ENCODE peak calls at places on chromosomes 13 and 19, in ten cellular contexts. E is left lung, J is nephron progenitor cell, O is esophagus muscularis mucosa, P is suprapubic skin, U is astrocyte of the spinal cord, M is astrocyte of the cerebellum, R is neural crest cell, K is progenitor cell of endocrine pancreas, S is IMR-90. I is an unnamed sample.

GRCh38 chr13:79936368-79937136 is 404.4 kb downstream of the SPRY2 start:
- DNase-seq in P (no peak), R (no peak), J (no peak), M (peak; percentile 99), U (peak; percentile 100), E (no peak), K (no peak), S (peak; percentile 100), O (no peak), I (no peak)

GRCh38 chr13:94435604-94436226 is 43.8 kb downstream of the DCT start:
- DNase-seq in K (no peak), E (no peak), O (peak; percentile 14), M (peak; percentile 55), U (peak; percentile 67), J (no peak), S (peak; percentile 58), R (no peak), P (no peak), I (peak; percentile 41)

GRCh38 chr19:38647966-38648788 is 728 bp downstream of the ACTN4 start:
- DNase-seq in R (no peak), M (no peak), S (no peak), O (no peak), U (no peak), J (no peak), K (no peak), P (no peak), E (no peak), I (no peak)

GRCh38 chr19:29878973-29879654 is 62.9 kb upstream of the URI1 start:
- DNase-seq in S (peak; percentile 10), U (no peak), K (no peak), M (no peak), P (no peak), E (no peak), J (no peak), R (no peak), O (no peak), I (no peak)

GRCh38 chr19:16297575-16298178 is 26.9 kb upstream of the KLF2 start:
- DNase-seq in R (no peak), K (no peak), U (no peak), E (no peak), J (no peak), O (no peak), P (no peak), S (no peak), M (no peak), I (no peak)

GRCh38 chr19:3443840-3444694 is 36.3 kb downstream of the SMIM24 start:
- DNase-seq in M (no peak), O (peak; percentile 87), K (no peak), R (peak; percentile 78), P (no peak), J (peak; percentile 72), E (peak; percentile 71), U (peak; percentile 62), S (peak; percentile 47), I (no peak)

GRCh38 chr13:56953965-56954364 is 186.8 kb upstream of the PRR20A start:
- DNase-seq in U (no peak), O (no peak), M (no peak), E (no peak), K (no peak), J (no peak), R (no peak), P (no peak), S (no peak), I (no peak)

GRCh38 chr13:69935043-69935442 is 172.6 kb upstream of the ATXN8OS start:
- DNase-seq in U (no peak), O (no peak), M (no peak), R (no peak), E (no peak), S (no peak), K (no peak), P (no peak), J (no peak), I (no peak)

GRCh38 chr19:47595937-47596336 is 13.0 kb upstream of the BICRA start:
- DNase-seq in E (no peak), O (no peak), S (no peak), P (no peak), J (no peak), R (no peak), K (no peak), U (no peak), M (no peak), I (no peak)

GRCh38 chr19:50312967-50313811 is 16.0 kb downstream of the KCNC3 start:
- DNase-seq in O (no peak), S (no peak), K (no peak), M (no peak), E (peak; percentile 39), P (no peak), U (no peak), J (no peak), R (no peak), I (no peak)

GRCh38 chr19:42246869-42247630 is 4.6 kb upstream of the GSK3A start:
- DNase-seq in K (no peak), O (peak; percentile 90), P (no peak), E (no peak), M (no peak), R (no peak), S (peak; percentile 10), U (no peak), J (no peak), I (no peak)

GRCh38 chr13:98089246-98089645 is 53.6 kb upstream of the FARP1 start:
- DNase-seq in J (no peak), E (no peak), P (no peak), K (no peak), S (peak; percentile 76), M (no peak), U (peak; percentile 46), R (no peak), O (no peak), I (no peak)

GRCh38 chr19:5292843-5293606 is 47.6 kb downstream of the PTPRS start:
- DNase-seq in K (peak; percentile 51), J (peak; percentile 80), U (peak; percentile 68), S (peak; percentile 65), P (no peak), E (peak; percentile 81), M (no peak), R (peak; percentile 63), O (no peak), I (peak; percentile 91)

GRCh38 chr13:25966086-25966485 is 85.7 kb downstream of the SHISA2 start:
- DNase-seq in K (no peak), O (no peak), J (no peak), P (no peak), U (no peak), R (no peak), E (no peak), M (no peak), S (no peak), I (no peak)

GRCh38 chr13:66689628-66690027 is 540.5 kb downstream of the PCDH9 start:
- DNase-seq in K (no peak), O (no peak), E (no peak), S (peak; percentile 40), R (no peak), P (no peak), M (no peak), J (no peak), U (peak; percentile 54), I (no peak)

GRCh38 chr13:36051082-36051481 is 80.1 kb downstream of the DCLK1 start:
- DNase-seq in J (no peak), P (no peak), O (no peak), E (no peak), U (no peak), S (no peak), M (no peak), K (no peak), R (no peak), I (no peak)

GRCh38 chr19:18249834-18250233 is 23.6 kb upstream of the PDE4C start:
- DNase-seq in U (no peak), O (no peak), M (no peak), E (no peak), K (no peak), P (no peak), S (no peak), J (no peak), R (no peak), I (no peak)

GRCh38 chr19:56725829-56726424 is 54.4 kb upstream of the ZNF835 start:
- DNase-seq in K (no peak), P (no peak), J (no peak), O (no peak), S (no peak), U (no peak), E (no peak), M (no peak), R (no peak), I (no peak)

GRCh38 chr13:21465710-21466160 is 6.6 kb upstream of the ZDHHC20 start:
- DNase-seq in M (no peak), E (no peak), P (no peak), J (no peak), R (no peak), U (no peak), O (no peak), S (no peak), K (peak; percentile 27), I (no peak)
- TF ChIP-seq CTCF in M (no peak), E (no peak), P (no peak), J (no peak), R (no peak), U (no peak), O (no peak), S (no peak), K (no peak), I (no peak)

DNA sequence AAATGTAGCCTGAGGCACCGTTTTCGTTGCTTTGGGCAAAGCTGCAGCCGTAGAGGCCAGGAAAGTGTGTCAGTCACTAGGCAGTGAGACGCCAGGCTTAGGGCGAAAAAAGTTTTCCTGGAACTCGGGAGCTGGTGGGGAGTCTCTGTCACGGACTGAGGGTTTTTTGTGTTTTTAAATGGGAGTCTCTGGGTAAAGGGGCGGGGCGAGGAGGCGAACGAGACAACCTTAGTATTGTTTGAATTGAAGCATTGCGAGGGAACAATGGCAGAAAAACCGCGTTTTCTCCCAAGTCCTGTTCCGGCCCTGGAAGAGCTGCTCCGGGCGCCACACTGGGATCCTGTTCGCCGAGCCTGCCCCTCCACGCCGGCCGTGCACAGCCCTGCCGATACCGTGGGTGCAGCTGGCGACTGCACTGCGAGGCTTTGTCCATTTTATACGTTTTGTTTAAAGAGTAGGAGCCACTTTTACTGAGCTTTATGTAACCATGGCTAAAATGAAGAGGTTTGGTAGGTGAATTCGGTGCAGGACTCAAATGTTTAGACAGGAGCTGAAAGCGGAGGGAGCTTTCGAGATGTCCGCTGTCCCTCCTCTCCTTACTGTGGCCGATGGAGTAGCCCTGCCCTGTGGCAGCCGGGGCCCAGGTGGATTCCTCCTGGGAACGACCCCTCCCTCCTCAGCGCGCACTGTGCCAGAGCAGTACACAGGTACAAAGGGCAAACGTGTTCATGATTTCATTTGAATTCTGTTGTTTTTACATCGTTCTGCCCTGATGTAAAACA is 1.5 kb downstream of the COL4A2 start:
- DNase-seq in R (peak; percentile 50), E (peak; percentile 43), J (peak; percentile 59), P (peak; percentile 72), M (no peak), O (no peak), K (peak; percentile 39), S (no peak), U (peak; percentile 72), I (no peak)
- TF ChIP-seq CTCF in R (no peak), E (no peak), J (no peak), P (no peak), M (no peak), O (no peak), K (no peak), S (no peak), U (no peak), I (no peak)

GRCh38 chr13:37395544-37395943 is 203.0 kb downstream of the POSTN start:
- DNase-seq in M (no peak), U (no peak), O (peak; percentile 80), J (no peak), K (no peak), R (no peak), E (no peak), P (no peak), S (peak; percentile 8), I (no peak)
- TF ChIP-seq CTCF in M (no peak), U (no peak), O (no peak), J (no peak), K (no peak), R (no peak), E (no peak), P (no peak), S (no peak), I (no peak)

GRCh38 chr13:72567566-72567965 is 159.9 kb downstream of the MZT1 start:
- DNase-seq in U (no peak), P (no peak), E (no peak), J (no peak), M (no peak), R (no peak), S (no peak), O (no peak), K (no peak), I (no peak)
- TF ChIP-seq CTCF in U (no peak), P (no peak), E (no peak), J (no peak), M (no peak), R (no peak), S (no peak), O (no peak), K (peak; percentile 9), I (no peak)